ENCODE peak calls at places on chromosome 3, in seven cellular contexts. Q is IMR-90, N is stomach, H is right lobe of liver, P is spleen, J is uterus, X is K562. Y is an unnamed sample. For H3K27me3, the result is how much of the 10 kb centered on the place peaks cover.

GRCh38 chr3:24387000-24387399 is 107.7 kb downstream of the THRB start:
- DNase-seq in X (no peak), P (no peak), Q (no peak), H (no peak), N (no peak), J (no peak), Y (no peak)

GRCh38 chr3:54836876-54837275 is 91.0 kb downstream of the LRTM1 start:
- DNase-seq in H (no peak), N (no peak), P (no peak), Q (no peak), X (no peak), J (no peak), Y (no peak)

GRCh38 chr3:160948273-160948672 is 156.9 kb downstream of the B3GALNT1 start:
- DNase-seq in H (peak), N (no peak), Q (no peak), X (no peak), J (no peak), P (no peak), Y (no peak)

GRCh38 chr3:171758109-171758508 is 52.2 kb downstream of the PLD1 start:
- DNase-seq in Q (no peak), N (no peak), P (no peak), H (no peak), X (no peak), J (no peak), Y (no peak)

GRCh38 chr3:116127464-116127863 is 317.8 kb downstream of the LSAMP start:
- DNase-seq in J (no peak), X (no peak), H (no peak), Q (no peak), P (no peak), N (no peak), Y (no peak)

GRCh38 chr3:113211370-113212154 is at the start of gene BOC:
- DNase-seq in N (no peak), X (no peak), Q (peak), J (peak), P (no peak), H (no peak), Y (peak)

GRCh38 chr3:126130081-126130855 is 46.3 kb upstream of the SLC41A3 start:
- DNase-seq in H (peak), J (peak), Q (no peak), P (peak), N (peak), X (no peak), Y (peak)

GRCh38 chr3:133374706-133375105 is 25.1 kb upstream of the BFSP2 start:
- DNase-seq in X (no peak), N (no peak), Q (no peak), P (no peak), J (no peak), H (no peak), Y (no peak)

GRCh38 chr3:129888739-129889138 is 4.8 kb downstream of the TMCC1 start:
- DNase-seq in X (no peak), N (no peak), Q (peak), H (no peak), J (no peak), P (no peak), Y (no peak)

GRCh38 chr3:168161696-168162095 is 66.0 kb upstream of the GOLIM4 start:
- DNase-seq in H (no peak), Q (no peak), J (peak), X (no peak), P (no peak), N (no peak), Y (no peak)

GRCh38 chr3:23944007-23944760 is 902 bp upstream of the NR1D2 start:
- DNase-seq in H (no peak), N (no peak), P (no peak), J (no peak), X (no peak), Q (no peak), Y (no peak)

GRCh38 chr3:193742628-193743027 is 149.6 kb downstream of the OPA1 start:
- DNase-seq in Q (no peak), N (no peak), H (no peak), J (no peak), X (no peak), P (no peak), Y (no peak)

GRCh38 chr3:76753599-76753998 is 286.3 kb upstream of the ROBO2 start:
- DNase-seq in P (no peak), H (no peak), J (no peak), N (no peak), Q (peak), X (no peak), Y (no peak)

GRCh38 chr3:180684807-180685206 is 5.5 kb upstream of the CCDC39 start:
- DNase-seq in X (no peak), Q (no peak), N (no peak), J (no peak), P (no peak), H (no peak), Y (no peak)

GRCh38 chr3:48034000-48034516 is 17.8 kb upstream of the MAP4 start:
- DNase-seq in Q (peak), P (no peak), N (no peak), J (no peak), H (no peak), X (peak), Y (no peak)

GRCh38 chr3:119145128-119145499 is 851 bp upstream of the TEX55 start:
- DNase-seq in N (no peak), Q (no peak), H (no peak), P (no peak), X (no peak), J (no peak), Y (no peak)

GRCh38 chr3:58260733-58261132 is 23.1 kb downstream of the ABHD6 start:
- DNase-seq in H (peak), P (no peak), N (no peak), Q (peak), J (no peak), X (no peak), Y (no peak)

GRCh38 chr3:120093923-120094775 is at the start of gene GSK3B:
- DNase-seq in P (peak), J (peak), H (peak), X (peak), Q (no peak), N (peak), Y (peak)

GRCh38 chr3:127610105-127610504 is 11.9 kb downstream of the MCM2 start:
- DNase-seq in J (no peak), N (no peak), X (no peak), P (no peak), H (no peak), Q (peak), Y (no peak)

GRCh38 chr3:154095832-154096421 is 25.3 kb upstream of the ARHGEF26 start:
- DNase-seq in H (no peak), P (no peak), N (no peak), J (no peak), X (no peak), Q (peak), Y (no peak)

GRCh38 chr3:173395073-173395411 is 2.5 kb upstream of the NLGN1 start:
- DNase-seq in P (no peak), N (peak), J (no peak), X (no peak), H (no peak), Q (no peak), Y (peak)

GRCh38 chr3:71962561-71963240 is 177.8 kb upstream of the PROK2 start:
- DNase-seq in J (no peak), Q (peak), P (no peak), N (no peak), H (no peak), X (no peak), Y (no peak)

GRCh38 chr3:7461202-7461825 is 600.4 kb downstream of the GRM7 start:
- DNase-seq in N (no peak), P (no peak), X (no peak), H (no peak), Q (no peak), J (no peak), Y (no peak)

GRCh38 chr3:125281411-125281810 is 68.9 kb upstream of the SLC12A8 start:
- DNase-seq in N (no peak), H (no peak), J (no peak), P (no peak), X (no peak), Q (no peak), Y (no peak)

GRCh38 chr3:45800611-45801010 is 4.3 kb upstream of the SLC6A20 start:
- DNase-seq in H (no peak), J (no peak), Q (no peak), N (peak), X (no peak), P (no peak), Y (no peak)

GRCh38 chr3:119310052-119310451 is 15.9 kb downstream of the ARHGAP31 start:
- DNase-seq in H (no peak), P (no peak), J (no peak), Q (peak), N (no peak), X (no peak), Y (no peak)

GRCh38 chr3:144229237-144229830 is 257.7 kb downstream of the DIPK2A start:
- DNase-seq in X (no peak), N (no peak), Q (no peak), H (peak), J (no peak), P (no peak), Y (no peak)

GRCh38 chr3:184230603-184231528 is 1.5 kb downstream of the VWA5B2 start:
- DNase-seq in H (no peak), J (no peak), X (no peak), P (no peak), N (peak), Q (no peak), Y (peak)

GRCh38 chr3:23202921-23203650 is at the start of gene UBE2E2:
- DNase-seq in Q (peak), X (peak), P (peak), H (peak), N (peak), J (peak), Y (peak)

GRCh38 chr3:143597774-143598652 is 250.3 kb downstream of the SLC9A9 start:
- DNase-seq in J (no peak), X (no peak), N (no peak), P (no peak), H (no peak), Q (no peak), Y (no peak)

GRCh38 chr3:170982733-170983132 is 43.8 kb downstream of the SLC2A2 start:
- DNase-seq in Q (no peak), H (no peak), X (no peak), J (no peak), P (no peak), N (no peak), Y (no peak)

GRCh38 chr3:46410669-46411068 is 3.6 kb downstream of the CCRL2 start:
- DNase-seq in N (no peak), H (no peak), J (no peak), Q (no peak), X (no peak), P (no peak), Y (no peak)

GRCh38 chr3:150271578-150271930 is 136.5 kb upstream of the TSC22D2 start:
- DNase-seq in Q (no peak), X (no peak), H (no peak), P (no peak), J (no peak), N (no peak), Y (no peak)

GRCh38 chr3:8596706-8597514 is 47.7 kb downstream of the SSUH2 start:
- DNase-seq in N (no peak), X (no peak), J (no peak), Q (no peak), P (no peak), H (no peak), Y (no peak)

GRCh38 chr3:191328963-191329653 is at the start of gene CCDC50:
- DNase-seq in Q (peak), N (peak), P (peak), H (peak), X (peak), J (peak), Y (peak)

GRCh38 chr3:194276768-194277546 is 74.2 kb downstream of the CPN2 start:
- DNase-seq in X (no peak), N (no peak), H (peak), J (peak), P (no peak), Q (peak), Y (peak)

GRCh38 chr3:63429905-63430304 is 151.8 kb downstream of the SYNPR start:
- DNase-seq in X (no peak), H (no peak), Q (no peak), P (no peak), J (no peak), N (no peak), Y (no peak)

GRCh38 chr3:65101450-65101849 is 413.6 kb upstream of the ADAMTS9 start:
- DNase-seq in H (no peak), J (no peak), N (peak), X (no peak), Q (no peak), P (no peak), Y (no peak)

GRCh38 chr3:72791132-72791531 is 57.1 kb downstream of the SHQ1 start:
- DNase-seq in H (no peak), X (no peak), P (no peak), J (no peak), Q (no peak), N (no peak), Y (no peak)

GRCh38 chr3:116140100-116140689 is 305.1 kb downstream of the LSAMP start:
- DNase-seq in J (no peak), Q (peak), X (peak), N (no peak), P (no peak), H (no peak), Y (no peak)

GRCh38 chr3:41102750-41103149 is 96.6 kb upstream of the CTNNB1 start:
- DNase-seq in X (no peak), J (no peak), N (no peak), P (no peak), Q (no peak), H (no peak), Y (no peak)
- H3K27me3 ChIP-seq in X (under half), J (under half), N (under half), P (under half), Q (under half), H (under half), Y (under half)

GRCh38 chr3:108221911-108222812 is at the start of gene IFT57:
- DNase-seq in J (peak), N (peak), Q (peak), P (peak), X (peak), H (peak), Y (peak)
- TF ChIP-seq POLR2A in J (peak), N (no peak), Q (peak), P (peak), X (peak), H (peak), Y (peak)

GRCh38 chr3:110420158-110420641 is 651.4 kb upstream of the NECTIN3 start:
- DNase-seq in N (no peak), X (no peak), H (no peak), Q (peak), J (no peak), P (no peak), Y (no peak)
- H3K27me3 ChIP-seq in N (under half), X (under half), H (under half), Q (under half), J (under half), P (under half), Y (under half)

GRCh38 chr3:16511561-16512434 is 1.7 kb downstream of the RFTN1 start:
- DNase-seq in Q (peak), H (peak), N (peak), P (peak), X (no peak), J (peak), Y (peak)
- TF ChIP-seq POLR2A in Q (peak), H (no peak), N (no peak), P (peak), X (no peak), J (no peak), Y (no peak)

GRCh38 chr3:181722156-181722555 is 10.4 kb downstream of the SOX2 start:
- DNase-seq in X (no peak), J (no peak), H (no peak), P (no peak), N (no peak), Q (no peak), Y (no peak)

GRCh38 chr3:181721369-181721768 is 9.6 kb downstream of the SOX2 start:
- DNase-seq in X (no peak), J (no peak), N (no peak), P (no peak), H (no peak), Q (no peak), Y (no peak)

GRCh38 chr3:181724432-181724740 is 12.7 kb downstream of the SOX2 start:
- DNase-seq in H (no peak), X (no peak), Q (no peak), N (no peak), P (no peak), J (no peak), Y (no peak)

GRCh38 chr3:181723568-181724431 is 12.1 kb downstream of the SOX2 start:
- DNase-seq in H (no peak), Q (no peak), X (no peak), N (no peak), J (no peak), P (no peak), Y (no peak)

GRCh38 chr3:181723064-181723463 is 11.3 kb downstream of the SOX2 start:
- DNase-seq in N (no peak), Q (no peak), X (no peak), H (no peak), P (no peak), J (no peak), Y (no peak)
- H3K27me3 ChIP-seq in N (half or more), Q (half or more), X (half or more), H (under half), P (half or more), J (under half), Y (under half)

GRCh38 chr3:138594150-138594934 is at the start of gene CEP70:
- DNase-seq in P (peak), J (peak), X (peak), H (peak), N (peak), Q (peak), Y (peak)
- TF ChIP-seq POLR2A in P (peak), J (peak), X (peak), H (peak), N (no peak), Q (peak), Y (peak)

GRCh38 chr3:14847613-14848541 is 29.1 kb downstream of the FGD5 start:
- DNase-seq in Q (no peak), P (no peak), J (peak), H (no peak), N (peak), X (peak), Y (peak)
- H3K27me3 ChIP-seq in Q (under half), P (under half), J (under half), H (under half), N (under half), X (under half), Y (under half)